ENCODE peak calls at places on chromosome 21, in nine cellular contexts. B is fibroblast of lung, G is HepG2, X is iris pigment epithelial cell, Q is ecto neural progenitor cell, P is IMR-90, N is right atrium auricular region, L is ureter, H is heart right ventricle. J is an unnamed sample.

GRCh38 chr21:44766014-44766817 is 35.4 kb downstream of the UBE2G2 start:
- DNase-seq in G (no peak), L (no peak), B (no peak), H (no peak), P (no peak), N (no peak), Q (peak), X (no peak), J (no peak)

GRCh38 chr21:29297483-29298347 is 1.0 kb upstream of the BACH1 start:
- DNase-seq in G (no peak), N (no peak), X (no peak), P (no peak), L (no peak), H (no peak), B (no peak), Q (no peak), J (no peak)

GRCh38 chr21:25626752-25627151 is 12.3 kb upstream of the JAM2 start:
- DNase-seq in H (peak), N (no peak), Q (no peak), L (no peak), X (peak), P (no peak), G (no peak), B (no peak), J (no peak)

GRCh38 chr21:46057111-46057709 is 40.7 kb upstream of the COL6A2 start:
- DNase-seq in H (no peak), B (no peak), L (no peak), Q (no peak), P (no peak), N (peak), G (no peak), X (no peak), J (no peak)

GRCh38 chr21:17576080-17576835 is 36.4 kb downstream of the BTG3 start:
- DNase-seq in B (no peak), Q (no peak), G (no peak), L (no peak), H (no peak), X (no peak), P (no peak), N (no peak), J (no peak)

GRCh38 chr21:25103500-25104207 is 503.6 kb downstream of the MRPL39 start:
- DNase-seq in H (no peak), P (peak), Q (no peak), B (peak), N (no peak), G (no peak), X (peak), L (no peak), J (no peak)

GRCh38 chr21:25421327-25422028 is 185.8 kb downstream of the MRPL39 start:
- DNase-seq in Q (no peak), H (peak), X (peak), G (no peak), L (no peak), P (peak), N (no peak), B (peak), J (no peak)

GRCh38 chr21:43864806-43865470 is at the start of gene AGPAT3:
- DNase-seq in Q (no peak), P (no peak), N (no peak), L (no peak), X (no peak), H (no peak), G (no peak), B (no peak), J (no peak)

GRCh38 chr21:31444061-31444460 is 100.0 kb upstream of the TIAM1 start:
- DNase-seq in H (no peak), Q (no peak), B (peak), X (peak), N (peak), G (no peak), L (no peak), P (peak), J (no peak)

GRCh38 chr21:45865106-45865835 is 116.3 kb upstream of the COL6A1 start:
- DNase-seq in G (no peak), L (no peak), H (no peak), P (peak), B (peak), Q (no peak), X (peak), N (no peak), J (no peak)

GRCh38 chr21:20882462-20883415 is 115.5 kb upstream of the NCAM2 start:
- DNase-seq in Q (peak), L (peak), H (no peak), P (peak), B (peak), X (peak), N (no peak), G (no peak), J (no peak)

GRCh38 chr21:25903599-25903998 is 168.8 kb downstream of the GABPA start:
- DNase-seq in H (no peak), Q (no peak), X (no peak), L (no peak), G (no peak), N (no peak), B (no peak), P (no peak), J (no peak)

GRCh38 chr21:23968722-23969647 is 1638.3 kb downstream of the MRPL39 start:
- DNase-seq in B (peak), N (no peak), L (peak), Q (peak), H (no peak), X (peak), G (no peak), P (peak), J (no peak)

GRCh38 chr21:31593161-31593560 is 66.3 kb upstream of the SOD1 start:
- DNase-seq in H (peak), B (no peak), Q (no peak), P (no peak), L (no peak), X (no peak), G (no peak), N (no peak), J (no peak)

GRCh38 chr21:45932922-45933502 is 48.6 kb upstream of the COL6A1 start:
- DNase-seq in P (no peak), Q (no peak), L (no peak), N (no peak), H (no peak), X (no peak), G (no peak), B (no peak), J (no peak)

GRCh38 chr21:43354666-43355065 is 72.3 kb downstream of the SIK1 start:
- DNase-seq in P (no peak), N (no peak), G (no peak), H (no peak), X (no peak), L (no peak), B (no peak), Q (no peak), J (no peak)

GRCh38 chr21:32728455-32729237 is 833 bp upstream of the SYNJ1 start:
- DNase-seq in L (no peak), P (no peak), Q (no peak), G (no peak), X (no peak), H (no peak), N (no peak), B (no peak), J (no peak)

GRCh38 chr21:43865471-43866181 is 603 bp downstream of the AGPAT3 start:
- DNase-seq in X (peak), B (peak), N (no peak), G (no peak), Q (no peak), L (no peak), P (peak), H (peak), J (no peak)

GRCh38 chr21:45317401-45318145 is 29.9 kb upstream of the POFUT2 start:
- DNase-seq in L (no peak), Q (no peak), B (peak), N (no peak), P (peak), X (peak), G (peak), H (no peak), J (no peak)

GRCh38 chr21:41662161-41662560 is 104.7 kb downstream of the RIPK4 start:
- DNase-seq in N (no peak), H (no peak), L (no peak), Q (no peak), G (no peak), X (no peak), P (no peak), B (no peak), J (no peak)

GRCh38 chr21:29581393-29581792 is 282.7 kb downstream of the BACH1 start:
- DNase-seq in P (no peak), L (no peak), N (no peak), X (no peak), Q (no peak), B (no peak), G (no peak), H (no peak), J (no peak)

GRCh38 chr21:32335601-32336575 is 37.2 kb downstream of the MRAP start:
- DNase-seq in P (peak), H (no peak), B (no peak), Q (no peak), G (no peak), X (peak), L (no peak), N (no peak), J (no peak)

GRCh38 chr21:41765393-41765950 is 1.4 kb downstream of the RIPK4 start:
- DNase-seq in P (no peak), Q (peak), X (no peak), N (no peak), G (no peak), B (no peak), L (no peak), H (no peak), J (no peak)

GRCh38 chr21:35646606-35647005 is 413.7 kb downstream of the SETD4 start:
- DNase-seq in H (no peak), Q (no peak), G (no peak), N (no peak), B (no peak), L (no peak), X (no peak), P (peak), J (no peak)

GRCh38 chr21:45726438-45726837 is 82.9 kb downstream of the PCBP3 start:
- DNase-seq in G (no peak), P (no peak), N (no peak), Q (no peak), L (no peak), X (no peak), H (no peak), B (no peak), J (no peak)

GRCh38 chr21:29233611-29234540 is 64.8 kb upstream of the BACH1 start:
- DNase-seq in X (no peak), N (no peak), H (no peak), G (no peak), P (no peak), Q (no peak), L (no peak), B (no peak), J (no peak)

GRCh38 chr21:34796518-34797201 is 127.9 kb downstream of the CLIC6 start:
- DNase-seq in Q (no peak), N (no peak), L (no peak), H (no peak), P (no peak), X (no peak), B (no peak), G (peak), J (peak)

GRCh38 chr21:38322551-38322950 is 65.8 kb downstream of the KCNJ15 start:
- DNase-seq in Q (no peak), P (peak), B (no peak), L (no peak), G (no peak), X (peak), H (no peak), N (no peak), J (no peak)

GRCh38 chr21:42291751-42292562 is 23.3 kb downstream of the TFF3 start:
- DNase-seq in X (no peak), G (no peak), P (no peak), H (no peak), L (no peak), Q (no peak), N (no peak), B (no peak), J (no peak)

GRCh38 chr21:15003463-15004135 is 61.2 kb downstream of the NRIP1 start:
- DNase-seq in B (no peak), L (no peak), N (no peak), X (no peak), H (no peak), P (no peak), Q (no peak), G (no peak), J (peak)

GRCh38 chr21:19981938-19982337 is 1016.3 kb upstream of the NCAM2 start:
- DNase-seq in Q (no peak), L (no peak), X (no peak), N (no peak), P (no peak), H (no peak), G (no peak), B (no peak), J (no peak)